ENCODE peak calls at places on chromosomes 16 and 17, in seven cellular contexts. N is stomach, L is tibial nerve, T is aorta, V is body of pancreas, U is IMR-90, W is tibial artery. C is an unnamed sample. For H3K36me3, the result is how much of the 10 kb centered on the place peaks cover.

GRCh38 chr17:66841744-66842143 is 6.8 kb downstream of the CACNG5 start:
- DNase-seq in W (no peak), L (no peak), T (no peak), U (no peak), N (no peak), V (no peak), C (no peak)

GRCh38 chr17:56908061-56908542 is 5.7 kb downstream of the TRIM25 start:
- DNase-seq in L (no peak), V (peak), N (peak), T (peak), W (peak), U (no peak), C (peak)

GRCh38 chr17:76161619-76162222 is 20.7 kb upstream of the FOXJ1 start:
- DNase-seq in V (no peak), N (no peak), L (no peak), U (no peak), T (no peak), W (no peak), C (no peak)

GRCh38 chr17:15194859-15195277 is 70.3 kb downstream of the PMP22 start:
- DNase-seq in L (no peak), T (no peak), N (no peak), U (peak), W (no peak), V (no peak), C (no peak)

GRCh38 chr17:68310141-68310540 is 18.8 kb downstream of the ARSG start:
- DNase-seq in T (no peak), N (no peak), L (no peak), U (no peak), W (no peak), V (no peak), C (no peak)

GRCh38 chr17:82000803-82001649 is 21.7 kb downstream of the CENPX start:
- DNase-seq in U (no peak), N (no peak), W (no peak), L (no peak), T (no peak), V (no peak), C (no peak)

GRCh38 chr17:12790806-12791148 is 1.5 kb downstream of the ARHGAP44 start:
- DNase-seq in T (no peak), U (no peak), N (no peak), W (no peak), V (no peak), L (no peak), C (no peak)

GRCh38 chr16:27690604-27691003 is 140.7 kb downstream of the KATNIP start:
- DNase-seq in V (peak), W (no peak), U (peak), T (no peak), L (no peak), N (no peak), C (no peak)

GRCh38 chr17:28347261-28347891 is 10.0 kb downstream of the POLDIP2 start:
- DNase-seq in N (peak), T (peak), W (no peak), L (no peak), U (peak), V (peak), C (no peak)

GRCh38 chr16:68356249-68356918 is 45.6 kb downstream of the PRMT7 start:
- DNase-seq in N (no peak), L (no peak), T (peak), U (no peak), V (peak), W (no peak), C (no peak)

GRCh38 chr16:27828671-27829070 is 234.8 kb downstream of the GSG1L start:
- DNase-seq in N (no peak), L (no peak), V (no peak), T (no peak), W (no peak), U (no peak), C (no peak)

GRCh38 chr17:14269473-14269872 is 31.4 kb upstream of the HS3ST3B1 start:
- DNase-seq in N (no peak), T (no peak), W (no peak), V (no peak), L (no peak), U (no peak), C (no peak)

GRCh38 chr16:19618876-19619275 is 63.4 kb downstream of the VPS35L start:
- DNase-seq in T (no peak), W (no peak), L (no peak), V (no peak), N (no peak), U (no peak), C (no peak)

GRCh38 chr16:3625911-3626732 is 14.7 kb upstream of the SLX4 start:
- DNase-seq in N (no peak), T (no peak), U (no peak), V (no peak), L (no peak), W (no peak), C (no peak)

GRCh38 chr16:5928476-5929055 is 831.0 kb upstream of the EEF2KMT start:
- DNase-seq in V (no peak), U (no peak), N (no peak), L (no peak), T (no peak), W (no peak), C (no peak)

GRCh38 chr17:38558751-38559024 is 47.1 kb downstream of the SRCIN1 start:
- DNase-seq in V (no peak), W (no peak), L (no peak), U (no peak), N (no peak), T (no peak), C (no peak)

GRCh38 chr17:29588561-29589411 is 662 bp downstream of the GIT1 start:
- DNase-seq in L (no peak), T (no peak), V (no peak), N (no peak), U (peak), W (no peak), C (no peak)

GRCh38 chr16:66434619-66435430 is 7.7 kb downstream of the BEAN1 start:
- DNase-seq in V (no peak), L (no peak), U (no peak), N (no peak), T (no peak), W (no peak), C (no peak)

GRCh38 chr17:80598813-80599545 is 54.3 kb downstream of the RPTOR start:
- DNase-seq in N (no peak), T (no peak), U (no peak), W (no peak), L (no peak), V (no peak), C (no peak)

GRCh38 chr16:58024673-58025350 is 742 bp upstream of the MMP15 start:
- DNase-seq in N (peak), L (no peak), U (no peak), T (no peak), V (peak), W (no peak), C (peak)

GRCh38 chr16:23949630-23950290 is 114.0 kb downstream of the PRKCB start:
- DNase-seq in N (peak), W (no peak), T (peak), V (peak), U (no peak), L (no peak), C (peak)

GRCh38 chr17:74671031-74671771 is 41.5 kb downstream of the CD300LF start:
- DNase-seq in V (peak), N (peak), U (peak), T (peak), W (peak), L (peak), C (peak)

GRCh38 chr16:66660422-66661209 is 35.9 kb downstream of the CMTM4 start:
- DNase-seq in N (peak), L (peak), U (peak), W (peak), V (peak), T (peak), C (peak)

GRCh38 chr17:60435244-60436170 is 13.2 kb downstream of the CHCT1 start:
- DNase-seq in T (peak), U (peak), W (peak), N (peak), V (peak), L (peak), C (peak)
- H3K27ac ChIP-seq in T (no peak), U (peak), W (no peak), N (no peak), V (no peak), L (no peak), C (peak)

GRCh38 chr17:27106347-27106981 is 187.4 kb upstream of the WSB1 start:
- DNase-seq in N (no peak), W (no peak), L (no peak), V (no peak), U (no peak), T (no peak), C (no peak)
- H3K36me3 ChIP-seq in N (under half), W (under half), L (under half), V (under half), U (under half), T (under half), C (under half)

DNA sequence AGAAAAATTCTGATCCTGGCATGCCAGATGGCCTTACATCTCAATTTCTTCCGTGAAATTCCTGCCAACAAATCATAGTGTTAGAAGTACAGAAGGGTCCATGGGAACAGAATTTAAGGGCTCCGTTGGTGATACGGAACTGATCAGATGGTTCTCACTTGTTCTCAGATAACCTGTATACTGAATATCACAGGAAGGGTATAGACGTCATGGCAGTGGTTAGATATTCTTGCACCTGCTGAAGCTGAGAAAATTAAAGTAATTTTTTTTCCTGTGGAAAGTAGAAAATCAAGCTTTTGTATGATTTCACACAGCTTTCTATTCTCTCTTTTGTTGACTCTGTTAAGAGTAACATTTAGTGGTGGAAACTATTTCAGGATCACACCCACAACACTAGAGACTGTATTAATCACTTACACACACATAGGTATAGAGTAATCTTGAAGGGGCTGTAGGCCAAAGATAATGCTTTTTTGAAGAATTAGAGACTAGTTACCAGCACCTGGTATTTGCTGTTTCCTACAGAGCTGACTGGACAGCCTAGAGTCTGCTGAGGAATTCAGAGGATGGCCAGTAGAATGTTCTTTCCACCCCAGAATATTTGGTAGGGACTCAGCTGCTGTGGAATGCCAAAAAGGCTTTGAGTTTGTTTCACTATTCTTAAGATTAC is 7.5 kb downstream of the TENT4B start:
- DNase-seq in W (no peak), U (peak), L (no peak), N (no peak), T (no peak), V (no peak), C (no peak)
- H3K27ac ChIP-seq in W (peak), U (no peak), L (no peak), N (no peak), T (no peak), V (no peak), C (no peak)

DNA sequence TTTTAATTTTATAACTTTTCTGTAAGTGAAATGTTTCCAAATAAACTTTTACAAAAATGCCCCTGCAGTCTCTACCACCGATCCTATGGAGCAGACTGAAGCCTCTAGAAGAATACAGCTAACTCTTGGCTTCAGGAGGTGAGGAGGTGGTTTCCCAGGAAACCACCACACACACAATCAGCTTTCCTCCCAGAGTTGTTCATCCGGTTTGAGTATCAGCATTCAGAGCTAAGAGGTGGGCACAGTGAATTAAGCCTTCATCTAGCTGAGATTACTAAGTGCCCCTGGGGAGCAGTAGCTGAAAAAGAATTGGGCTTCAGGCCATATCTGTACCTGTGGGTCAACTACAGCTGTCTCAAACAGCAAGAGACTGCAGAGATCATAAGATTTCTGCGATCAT is 139.7 kb downstream of the AATF start:
- DNase-seq in U (no peak), V (no peak), N (peak), W (no peak), L (no peak), T (no peak), C (no peak)
- H3K36me3 ChIP-seq in U (under half), V (under half), N (under half), W (under half), L (under half), T (under half), C (half or more)

GRCh38 chr16:16030449-16030848 is 81.0 kb downstream of the ABCC1 start:
- DNase-seq in V (no peak), N (no peak), U (no peak), W (no peak), T (no peak), L (no peak), C (no peak)
- H3K27ac ChIP-seq in V (no peak), N (peak), U (peak), W (peak), T (no peak), L (no peak), C (peak)

DNA sequence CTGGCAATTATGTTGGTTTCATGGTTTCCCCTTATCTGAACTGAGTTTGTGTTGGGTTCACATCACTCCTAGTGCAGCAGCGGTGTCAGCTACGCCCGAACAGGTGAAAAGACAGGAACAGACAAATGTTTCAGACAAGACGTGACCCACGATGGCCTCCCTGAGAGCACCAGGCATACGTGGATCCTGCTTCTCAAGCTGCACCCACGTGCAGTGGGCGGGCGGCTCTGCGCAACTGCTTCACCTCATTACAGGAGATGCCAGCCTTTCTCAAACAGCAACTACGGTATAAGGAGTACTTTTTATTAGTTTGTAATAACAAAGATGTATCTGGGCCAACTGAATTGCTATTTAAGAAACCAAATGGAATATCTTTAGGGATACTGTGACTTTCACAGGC is 32.8 kb upstream of the SLC38A8 start:
- DNase-seq in V (no peak), N (no peak), L (no peak), U (no peak), T (no peak), W (no peak), C (no peak)
- H3K36me3 ChIP-seq in V (under half), N (half or more), L (under half), U (under half), T (under half), W (half or more), C (half or more)

GRCh38 chr16:54281535-54282201 is 4.9 kb downstream of the IRX3 start:
- DNase-seq in L (no peak), N (no peak), V (no peak), W (no peak), T (no peak), U (no peak), C (no peak)

GRCh38 chr16:54280751-54281150 is 5.8 kb downstream of the IRX3 start:
- DNase-seq in V (no peak), U (no peak), W (no peak), N (no peak), L (no peak), T (no peak), C (no peak)

GRCh38 chr16:54283735-54284318 is 2.8 kb downstream of the IRX3 start:
- DNase-seq in L (no peak), W (no peak), V (no peak), U (no peak), N (no peak), T (no peak), C (no peak)

GRCh38 chr16:54282923-54283734 is 3.5 kb downstream of the IRX3 start:
- DNase-seq in L (no peak), N (no peak), T (no peak), U (no peak), V (no peak), W (no peak), C (no peak)

GRCh38 chr16:54282202-54282922 is 4.2 kb downstream of the IRX3 start:
- DNase-seq in N (peak), U (no peak), V (peak), W (no peak), L (no peak), T (peak), C (peak)
- H3K27ac ChIP-seq in N (no peak), U (no peak), V (no peak), W (no peak), L (no peak), T (no peak), C (peak)

DNA sequence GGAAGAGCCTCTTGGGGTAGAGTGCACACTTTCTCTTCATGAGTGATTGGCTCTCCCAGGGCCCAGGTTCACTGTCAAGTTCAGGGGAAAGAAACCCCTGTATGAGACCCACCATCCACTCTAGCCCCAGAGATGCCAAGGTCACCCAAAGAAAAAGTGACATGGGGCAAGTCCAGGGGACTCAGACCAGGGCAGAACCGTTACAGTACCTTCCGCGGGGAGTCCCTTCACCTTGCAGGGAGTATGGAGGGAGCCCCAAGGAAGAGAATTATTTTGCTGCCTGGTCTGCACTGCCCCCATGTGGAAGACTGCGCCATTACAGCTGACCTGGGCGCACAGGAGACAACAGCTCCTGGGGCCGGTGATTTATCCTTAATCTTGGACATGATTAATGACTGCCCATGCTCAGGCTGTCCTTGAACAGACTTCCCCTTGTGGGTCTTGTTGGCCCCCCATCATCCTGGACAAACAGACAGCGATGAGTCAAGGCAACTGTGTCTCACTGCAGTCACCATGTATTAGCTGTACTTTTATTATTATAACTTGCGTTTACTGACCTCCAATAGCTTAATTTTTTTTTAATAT is 29.9 kb downstream of the VAC14 start:
- DNase-seq in L (peak), T (no peak), W (peak), U (peak), N (peak), V (peak), C (peak)
- H3K36me3 ChIP-seq in L (under half), T (under half), W (under half), U (under half), N (under half), V (under half), C (under half)

GRCh38 chr17:71985111-71986039 is 135.4 kb upstream of the SOX9 start:
- DNase-seq in U (no peak), N (no peak), T (no peak), W (no peak), L (no peak), V (no peak), C (no peak)

GRCh38 chr17:71983828-71984227 is 137.0 kb upstream of the SOX9 start:
- DNase-seq in U (no peak), V (no peak), W (no peak), L (no peak), N (no peak), T (no peak), C (no peak)

GRCh38 chr17:71986886-71987285 is 133.9 kb upstream of the SOX9 start:
- DNase-seq in L (no peak), U (peak), V (no peak), N (no peak), T (no peak), W (no peak), C (no peak)

GRCh38 chr17:71993363-71993762 is 127.5 kb upstream of the SOX9 start:
- DNase-seq in T (no peak), V (no peak), W (no peak), L (no peak), N (no peak), U (no peak), C (no peak)

GRCh38 chr17:71987634-71988033 is 133.2 kb upstream of the SOX9 start:
- DNase-seq in L (no peak), V (no peak), U (peak), T (no peak), W (no peak), N (no peak), C (no peak)
- H3K27ac ChIP-seq in L (no peak), V (no peak), U (no peak), T (no peak), W (no peak), N (no peak), C (no peak)

DNA sequence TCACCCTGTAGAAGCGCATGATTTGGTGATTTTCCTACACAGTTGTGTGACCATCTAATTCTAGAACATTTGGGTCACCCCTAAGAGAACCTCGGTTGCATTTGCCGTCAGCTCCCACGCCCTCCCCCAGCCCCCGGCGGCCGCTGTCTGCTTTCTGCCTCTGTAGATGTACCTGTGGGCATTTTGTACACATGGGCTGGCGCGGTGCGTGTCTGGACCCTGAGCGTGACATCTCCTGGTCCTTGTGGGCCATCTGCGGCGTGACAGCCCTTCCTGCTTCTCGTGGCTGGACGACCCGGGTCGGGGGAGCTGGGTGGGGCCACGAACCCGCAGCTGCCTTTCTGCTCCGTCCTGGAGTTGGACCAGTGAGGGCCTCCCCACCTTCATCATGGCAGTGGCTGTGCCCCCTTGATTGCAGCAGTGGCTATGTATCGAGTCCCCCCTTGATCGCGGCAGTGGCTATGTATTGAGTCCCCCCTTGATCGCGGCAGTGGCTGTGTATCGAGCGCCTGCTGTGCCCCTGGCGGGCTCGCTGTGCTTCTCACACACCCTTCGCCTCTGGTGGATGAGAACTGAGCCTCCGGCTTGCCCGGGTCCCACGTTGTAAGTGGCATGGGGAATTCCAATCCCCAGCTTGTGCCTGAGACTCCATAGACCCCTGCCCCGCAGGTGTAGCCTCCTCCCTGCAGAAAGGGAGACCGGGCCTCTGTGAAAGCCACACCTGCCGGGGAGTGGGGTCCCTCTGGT is 24.1 kb downstream of the GSE1 start:
- DNase-seq in N (no peak), W (no peak), T (no peak), L (no peak), V (no peak), U (no peak), C (no peak)
- H3K36me3 ChIP-seq in N (under half), W (under half), T (under half), L (under half), V (under half), U (under half), C (under half)